ENCODE peak calls at places on chromosomes 1 and 21, in nine cellular contexts. One of them, this sample, is unnamed. For H3K4me1, the result is how much of the 10 kb centered on the place peaks cover.

GRCh38 chr1:183932412-183932811 is 105.1 kb downstream of the COLGALT2 start:
- DNase-seq in BE2C: no peak
- DNase-seq in hepatocyte: peak
- DNase-seq in HCT116: no peak
- DNase-seq in stomach: peak
- DNase-seq in spleen: no peak
- DNase-seq in heart right ventricle: peak
- DNase-seq in CD8-positive, alpha-beta T cell: no peak
- DNase-seq in ovary: peak
- DNase-seq in this sample: peak

GRCh38 chr1:192474080-192474683 is 101.4 kb upstream of the RGS1 start:
- DNase-seq in BE2C: no peak
- DNase-seq in hepatocyte: peak
- DNase-seq in HCT116: no peak
- DNase-seq in stomach: no peak
- DNase-seq in spleen: no peak
- DNase-seq in heart right ventricle: peak
- DNase-seq in CD8-positive, alpha-beta T cell: no peak
- DNase-seq in ovary: no peak
- DNase-seq in this sample: no peak

GRCh38 chr1:212188599-212189351 is 96.4 kb upstream of the PPP2R5A start:
- DNase-seq in BE2C: no peak
- DNase-seq in hepatocyte: no peak
- DNase-seq in HCT116: no peak
- DNase-seq in stomach: no peak
- DNase-seq in spleen: no peak
- DNase-seq in heart right ventricle: no peak
- DNase-seq in CD8-positive, alpha-beta T cell: no peak
- DNase-seq in ovary: no peak
- DNase-seq in this sample: no peak

GRCh38 chr21:37800496-37801061 is 115.7 kb downstream of the KCNJ6 start:
- DNase-seq in BE2C: no peak
- DNase-seq in hepatocyte: no peak
- DNase-seq in HCT116: no peak
- DNase-seq in stomach: no peak
- DNase-seq in spleen: no peak
- DNase-seq in heart right ventricle: no peak
- DNase-seq in CD8-positive, alpha-beta T cell: no peak
- DNase-seq in ovary: no peak
- DNase-seq in this sample: no peak

GRCh38 chr1:179269071-179269470 is 24.5 kb upstream of the SOAT1 start:
- DNase-seq in BE2C: no peak
- DNase-seq in hepatocyte: no peak
- DNase-seq in HCT116: no peak
- DNase-seq in stomach: no peak
- DNase-seq in spleen: no peak
- DNase-seq in heart right ventricle: no peak
- DNase-seq in CD8-positive, alpha-beta T cell: no peak
- DNase-seq in ovary: no peak
- DNase-seq in this sample: no peak

GRCh38 chr1:168945870-168946269 is 160.6 kb upstream of the ATP1B1 start:
- DNase-seq in BE2C: no peak
- DNase-seq in hepatocyte: peak
- DNase-seq in HCT116: no peak
- DNase-seq in stomach: peak
- DNase-seq in spleen: no peak
- DNase-seq in heart right ventricle: peak
- DNase-seq in CD8-positive, alpha-beta T cell: no peak
- DNase-seq in ovary: peak
- DNase-seq in this sample: peak

GRCh38 chr1:248821101-248821500 is 4.6 kb downstream of the SH3BP5L start:
- DNase-seq in BE2C: no peak
- DNase-seq in hepatocyte: no peak
- DNase-seq in HCT116: no peak
- DNase-seq in stomach: no peak
- DNase-seq in spleen: peak
- DNase-seq in heart right ventricle: no peak
- DNase-seq in CD8-positive, alpha-beta T cell: peak
- DNase-seq in ovary: no peak
- DNase-seq in this sample: no peak

GRCh38 chr1:212884592-212884991 is 26.5 kb downstream of the FLVCR1 start:
- DNase-seq in BE2C: no peak
- DNase-seq in hepatocyte: no peak
- DNase-seq in HCT116: no peak
- DNase-seq in stomach: no peak
- DNase-seq in spleen: no peak
- DNase-seq in heart right ventricle: no peak
- DNase-seq in CD8-positive, alpha-beta T cell: no peak
- DNase-seq in ovary: no peak
- DNase-seq in this sample: no peak

GRCh38 chr1:119768778-119769177 is at the start of gene HMGCS2:
- DNase-seq in BE2C: no peak
- DNase-seq in hepatocyte: peak
- DNase-seq in HCT116: no peak
- DNase-seq in stomach: peak
- DNase-seq in spleen: no peak
- DNase-seq in heart right ventricle: no peak
- DNase-seq in CD8-positive, alpha-beta T cell: no peak
- DNase-seq in ovary: no peak
- DNase-seq in this sample: no peak
- H3K4me3 ChIP-seq in BE2C: no peak
- H3K4me3 ChIP-seq in hepatocyte: peak
- H3K4me3 ChIP-seq in HCT116: no peak
- H3K4me3 ChIP-seq in stomach: peak
- H3K4me3 ChIP-seq in spleen: no peak
- H3K4me3 ChIP-seq in heart right ventricle: no peak
- H3K4me3 ChIP-seq in CD8-positive, alpha-beta T cell: no peak
- H3K4me3 ChIP-seq in ovary: no peak
- H3K4me3 ChIP-seq in this sample: no peak

GRCh38 chr1:54338479-54338878 is 67.7 kb downstream of the SSBP3 start:
- DNase-seq in BE2C: no peak
- DNase-seq in hepatocyte: no peak
- DNase-seq in HCT116: no peak
- DNase-seq in stomach: no peak
- DNase-seq in spleen: no peak
- DNase-seq in heart right ventricle: no peak
- DNase-seq in CD8-positive, alpha-beta T cell: no peak
- DNase-seq in ovary: no peak
- DNase-seq in this sample: no peak

GRCh38 chr1:54335396-54336056 is 70.7 kb downstream of the SSBP3 start:
- DNase-seq in BE2C: no peak
- DNase-seq in hepatocyte: peak
- DNase-seq in HCT116: no peak
- DNase-seq in stomach: peak
- DNase-seq in spleen: no peak
- DNase-seq in heart right ventricle: peak
- DNase-seq in CD8-positive, alpha-beta T cell: no peak
- DNase-seq in ovary: peak
- DNase-seq in this sample: peak

GRCh38 chr1:54336121-54336520 is 70.1 kb downstream of the SSBP3 start:
- DNase-seq in BE2C: no peak
- DNase-seq in hepatocyte: no peak
- DNase-seq in HCT116: no peak
- DNase-seq in stomach: no peak
- DNase-seq in spleen: no peak
- DNase-seq in heart right ventricle: no peak
- DNase-seq in CD8-positive, alpha-beta T cell: no peak
- DNase-seq in ovary: no peak
- DNase-seq in this sample: no peak

GRCh38 chr1:54337928-54338327 is 68.3 kb downstream of the SSBP3 start:
- DNase-seq in BE2C: no peak
- DNase-seq in hepatocyte: no peak
- DNase-seq in HCT116: no peak
- DNase-seq in stomach: no peak
- DNase-seq in spleen: no peak
- DNase-seq in heart right ventricle: no peak
- DNase-seq in CD8-positive, alpha-beta T cell: no peak
- DNase-seq in ovary: no peak
- DNase-seq in this sample: no peak

DNA sequence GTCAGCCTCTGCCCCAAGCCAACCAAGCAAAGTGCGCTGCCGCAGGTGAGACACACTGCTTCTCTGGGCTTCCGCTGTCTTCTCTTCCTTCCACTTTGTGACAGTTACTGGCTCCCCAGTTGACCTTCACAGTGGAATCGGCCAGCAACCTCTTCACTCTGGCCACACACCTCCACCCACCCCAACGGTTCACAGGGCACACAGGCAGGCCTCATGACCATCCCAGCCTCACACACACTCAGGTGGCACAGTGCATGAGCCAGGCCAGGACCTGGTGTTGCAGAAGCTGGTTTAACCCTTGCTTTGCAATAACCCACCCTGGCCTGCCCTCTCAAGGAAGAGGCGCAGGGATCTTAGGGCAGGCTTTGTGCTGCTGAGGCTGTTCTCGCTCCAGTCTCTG is 69.2 kb downstream of the SSBP3 start:
- DNase-seq in BE2C: no peak
- DNase-seq in hepatocyte: no peak
- DNase-seq in HCT116: no peak
- DNase-seq in stomach: no peak
- DNase-seq in spleen: no peak
- DNase-seq in heart right ventricle: no peak
- DNase-seq in CD8-positive, alpha-beta T cell: no peak
- DNase-seq in ovary: no peak
- DNase-seq in this sample: no peak
- H3K4me1 ChIP-seq in BE2C: under half
- H3K4me1 ChIP-seq in hepatocyte: half or more
- H3K4me1 ChIP-seq in HCT116: under half
- H3K4me1 ChIP-seq in stomach: half or more
- H3K4me1 ChIP-seq in spleen: half or more
- H3K4me1 ChIP-seq in heart right ventricle: half or more
- H3K4me1 ChIP-seq in CD8-positive, alpha-beta T cell: under half
- H3K4me1 ChIP-seq in ovary: half or more
- H3K4me1 ChIP-seq in this sample: half or more

GRCh38 chr1:40856116-40856515 is 6.0 kb downstream of the CITED4 start:
- DNase-seq in BE2C: no peak
- DNase-seq in hepatocyte: no peak
- DNase-seq in HCT116: no peak
- DNase-seq in stomach: no peak
- DNase-seq in spleen: no peak
- DNase-seq in heart right ventricle: no peak
- DNase-seq in CD8-positive, alpha-beta T cell: no peak
- DNase-seq in ovary: no peak
- DNase-seq in this sample: no peak

GRCh38 chr1:40853113-40853999 is 8.8 kb downstream of the CITED4 start:
- DNase-seq in BE2C: no peak
- DNase-seq in hepatocyte: no peak
- DNase-seq in HCT116: no peak
- DNase-seq in stomach: no peak
- DNase-seq in spleen: no peak
- DNase-seq in heart right ventricle: no peak
- DNase-seq in CD8-positive, alpha-beta T cell: no peak
- DNase-seq in ovary: no peak
- DNase-seq in this sample: no peak

GRCh38 chr1:40857737-40858136 is 4.4 kb downstream of the CITED4 start:
- DNase-seq in BE2C: no peak
- DNase-seq in hepatocyte: no peak
- DNase-seq in HCT116: no peak
- DNase-seq in stomach: no peak
- DNase-seq in spleen: no peak
- DNase-seq in heart right ventricle: no peak
- DNase-seq in CD8-positive, alpha-beta T cell: no peak
- DNase-seq in ovary: no peak
- DNase-seq in this sample: no peak

GRCh38 chr1:40856656-40857302 is 5.4 kb downstream of the CITED4 start:
- DNase-seq in BE2C: no peak
- DNase-seq in hepatocyte: no peak
- DNase-seq in HCT116: no peak
- DNase-seq in stomach: no peak
- DNase-seq in spleen: no peak
- DNase-seq in heart right ventricle: no peak
- DNase-seq in CD8-positive, alpha-beta T cell: no peak
- DNase-seq in ovary: no peak
- DNase-seq in this sample: no peak

DNA sequence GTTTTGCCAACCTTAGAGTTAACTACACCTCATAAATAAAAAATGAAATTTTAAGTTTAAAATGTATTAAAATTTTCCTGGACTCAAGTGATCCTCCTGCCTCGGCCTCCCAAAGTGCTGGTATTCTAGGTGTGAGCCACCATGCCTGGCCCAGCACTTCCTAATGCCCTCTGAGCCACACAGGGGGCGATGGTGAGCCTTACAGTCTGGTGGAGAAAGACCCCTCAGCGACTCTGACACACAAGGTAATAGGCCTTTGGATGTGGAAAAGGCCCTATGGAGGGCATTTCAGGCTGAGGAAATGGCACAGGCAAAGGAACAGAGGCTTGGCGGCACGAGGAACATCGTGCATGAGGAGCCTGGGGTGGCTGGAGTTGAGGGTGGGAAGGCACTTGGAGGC is 6.7 kb downstream of the CITED4 start:
- DNase-seq in BE2C: peak
- DNase-seq in hepatocyte: no peak
- DNase-seq in HCT116: no peak
- DNase-seq in stomach: no peak
- DNase-seq in spleen: no peak
- DNase-seq in heart right ventricle: no peak
- DNase-seq in CD8-positive, alpha-beta T cell: no peak
- DNase-seq in ovary: no peak
- DNase-seq in this sample: no peak
- TF ChIP-seq CTCF in BE2C: peak
- TF ChIP-seq CTCF in hepatocyte: peak
- TF ChIP-seq CTCF in HCT116: peak
- TF ChIP-seq CTCF in stomach: no peak
- TF ChIP-seq CTCF in spleen: no peak
- TF ChIP-seq CTCF in heart right ventricle: no peak
- TF ChIP-seq CTCF in CD8-positive, alpha-beta T cell: no peak
- TF ChIP-seq CTCF in ovary: no peak
- TF ChIP-seq CTCF in this sample: peak

DNA sequence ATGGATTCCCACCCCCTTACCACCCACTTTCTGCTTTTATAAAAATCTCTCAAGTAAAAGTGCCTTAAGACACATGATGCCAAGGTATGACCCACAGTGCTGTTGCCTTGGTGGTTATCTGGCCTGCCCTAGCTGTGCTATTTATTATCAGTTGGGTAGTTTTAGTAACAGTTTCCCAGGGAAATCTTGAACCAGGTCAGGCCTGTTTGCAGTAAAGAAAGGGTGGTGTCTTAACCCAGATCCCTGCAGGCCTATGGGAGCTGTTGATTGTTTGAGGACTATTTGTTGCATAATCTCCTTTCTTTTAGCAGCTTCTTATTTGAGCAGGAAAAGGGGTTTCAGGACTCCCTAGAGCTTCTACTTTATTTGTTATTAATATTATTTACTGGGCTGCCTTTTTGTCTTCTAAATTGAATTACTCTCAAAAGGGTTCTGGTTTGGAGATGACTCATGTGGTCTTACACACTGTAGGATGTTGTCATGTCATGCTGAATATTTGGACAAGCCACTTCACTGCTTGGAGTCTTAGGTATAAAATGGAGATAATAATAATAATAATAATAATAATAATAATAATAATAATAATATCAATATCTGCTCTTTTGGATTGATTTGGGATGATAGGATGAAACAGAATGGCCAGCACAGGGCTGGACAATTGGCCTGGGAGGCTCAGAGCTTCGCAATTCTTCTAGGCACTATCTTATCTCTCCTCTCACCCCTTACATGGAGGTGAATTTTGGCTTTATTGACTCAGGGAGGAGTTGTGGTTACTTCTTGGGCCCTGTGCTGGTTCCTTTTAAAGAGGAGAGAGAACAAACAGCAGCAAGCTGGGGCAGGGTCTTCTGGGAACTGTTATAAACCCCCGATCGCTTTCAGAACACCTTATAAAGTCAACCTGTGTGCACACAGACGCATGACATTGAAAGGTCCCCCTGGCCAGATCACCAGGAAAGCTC is 252.1 kb downstream of the PRDM2 start:
- DNase-seq in BE2C: no peak
- DNase-seq in hepatocyte: no peak
- DNase-seq in HCT116: no peak
- DNase-seq in stomach: no peak
- DNase-seq in spleen: no peak
- DNase-seq in heart right ventricle: no peak
- DNase-seq in CD8-positive, alpha-beta T cell: no peak
- DNase-seq in ovary: no peak
- DNase-seq in this sample: no peak
- H3K4me3 ChIP-seq in BE2C: no peak
- H3K4me3 ChIP-seq in hepatocyte: no peak
- H3K4me3 ChIP-seq in HCT116: no peak
- H3K4me3 ChIP-seq in stomach: no peak
- H3K4me3 ChIP-seq in spleen: no peak
- H3K4me3 ChIP-seq in heart right ventricle: no peak
- H3K4me3 ChIP-seq in CD8-positive, alpha-beta T cell: no peak
- H3K4me3 ChIP-seq in ovary: no peak
- H3K4me3 ChIP-seq in this sample: no peak